ENCODE peak calls at places on chromosome 9, in ten cellular contexts. N is GM23338; D is H54; T is AG08396; G is sciatic nerve; O is nephron progenitor cell; X is mammary epithelial cell; Q is WERI-Rb-1; C is fibroblast of the conjunctiva; Y is stimulated activated CD8-positive, alpha-beta memory T cell treated with anti-CD3 and anti-CD28 coated beads, Interleukin-7, amount 100 ng/mL, for 24 hours. J is an unnamed sample.

GRCh38 chr9:102069969-102070368 is 331.5 kb upstream of the GRIN3A start:
- DNase-seq in G (no peak), D (no peak), T (no peak), N (no peak), O (no peak), C (no peak), Q (no peak), Y (no peak), X (no peak), J (peak)

GRCh38 chr9:71748280-71748743 is 20.0 kb downstream of the CEMIP2 start:
- DNase-seq in N (no peak), D (peak), T (peak), O (no peak), X (peak), C (no peak), Y (no peak), Q (no peak), G (no peak), J (no peak)

GRCh38 chr9:81589819-81590218 is 99.5 kb downstream of the TLE1 start:
- DNase-seq in O (no peak), C (no peak), X (no peak), G (no peak), T (no peak), Y (no peak), Q (no peak), D (no peak), N (no peak), J (no peak)

GRCh38 chr9:107425110-107426025 is 64.2 kb downstream of the KLF4 start:
- DNase-seq in C (peak), Q (peak), G (peak), N (peak), T (peak), D (no peak), Y (peak), X (peak), O (peak), J (peak)

GRCh38 chr9:75239176-75239575 is 150.9 kb downstream of the OSTF1 start:
- DNase-seq in D (no peak), C (no peak), O (no peak), Y (no peak), T (no peak), X (peak), G (no peak), Q (no peak), N (peak), J (peak)

GRCh38 chr9:105355810-105356209 is 92.0 kb upstream of the FSD1L start:
- DNase-seq in X (peak), Q (no peak), G (no peak), T (no peak), Y (no peak), O (no peak), D (no peak), C (no peak), N (no peak), J (peak)

GRCh38 chr9:16363073-16363781 is 507.2 kb downstream of the BNC2 start:
- DNase-seq in T (no peak), Q (no peak), N (no peak), D (no peak), G (no peak), C (no peak), Y (no peak), O (no peak), X (no peak), J (no peak)

GRCh38 chr9:83707518-83707767 is 315 bp downstream of the UBQLN1 start:
- DNase-seq in O (no peak), Q (no peak), X (peak), Y (no peak), T (peak), D (peak), C (no peak), N (no peak), G (no peak), J (peak)

GRCh38 chr9:107229146-107229545 is 53.9 kb upstream of the RAD23B start:
- DNase-seq in N (no peak), D (no peak), T (no peak), O (no peak), Q (no peak), X (no peak), Y (no peak), C (no peak), G (no peak), J (no peak)

GRCh38 chr9:129626079-129626943 is at the start of gene NTMT1:
- DNase-seq in C (peak), Y (peak), G (peak), T (peak), O (peak), D (peak), N (peak), Q (peak), X (peak), J (peak)

GRCh38 chr9:17322882-17323864 is 188.3 kb downstream of the CNTLN start:
- DNase-seq in Y (no peak), C (no peak), G (no peak), N (no peak), X (no peak), O (no peak), Q (peak), D (no peak), T (no peak), J (no peak)

GRCh38 chr9:101628173-101628572 is 33.4 kb upstream of the PPP3R2 start:
- DNase-seq in D (no peak), Y (no peak), C (no peak), O (peak), Q (no peak), N (peak), G (no peak), X (peak), T (no peak), J (peak)

J was measured in bronchial epithelial cell.